ENCODE peak calls at places on chromosomes 4 and X, in eight cellular contexts. One of them, this sample, is unnamed.
A peak's percentile ranks its signal among the peaks of the same experiment; 100 is the strongest.

GRCh38 chr4:113899260-113900177 is 79.9 kb downstream of the ARSJ start:
- DNase-seq in brain microvascular endothelial cell: no peak
- DNase-seq in psoas muscle: no peak
- DNase-seq in esophagus squamous epithelium: no peak
- DNase-seq in thyroid gland: no peak
- DNase-seq in uterus: no peak
- DNase-seq in heart left ventricle: no peak
- DNase-seq in aorta: no peak
- DNase-seq in this sample: peak; percentile 47

GRCh38 chrX:106997611-106998010 is 2.4 kb downstream of the MORC4 start:
- DNase-seq in brain microvascular endothelial cell: no peak
- DNase-seq in psoas muscle: no peak
- DNase-seq in esophagus squamous epithelium: no peak
- DNase-seq in thyroid gland: no peak
- DNase-seq in uterus: no peak
- DNase-seq in heart left ventricle: no peak
- DNase-seq in aorta: no peak
- DNase-seq in this sample: no peak

GRCh38 chr4:8333726-8334460 is 64.3 kb downstream of the HTRA3 start:
- DNase-seq in brain microvascular endothelial cell: no peak
- DNase-seq in psoas muscle: no peak
- DNase-seq in esophagus squamous epithelium: no peak
- DNase-seq in thyroid gland: peak; percentile 55
- DNase-seq in uterus: no peak
- DNase-seq in heart left ventricle: no peak
- DNase-seq in aorta: no peak
- DNase-seq in this sample: no peak

GRCh38 chr4:74623041-74623440 is 171.3 kb downstream of the BTC start:
- DNase-seq in brain microvascular endothelial cell: peak; percentile 64
- DNase-seq in psoas muscle: no peak
- DNase-seq in esophagus squamous epithelium: no peak
- DNase-seq in thyroid gland: no peak
- DNase-seq in uterus: no peak
- DNase-seq in heart left ventricle: no peak
- DNase-seq in aorta: no peak
- DNase-seq in this sample: peak; percentile 13

GRCh38 chr4:14719053-14719452 is 283.2 kb upstream of the CPEB2 start:
- DNase-seq in brain microvascular endothelial cell: peak; percentile 72
- DNase-seq in psoas muscle: no peak
- DNase-seq in esophagus squamous epithelium: no peak
- DNase-seq in thyroid gland: no peak
- DNase-seq in uterus: no peak
- DNase-seq in heart left ventricle: peak; percentile 8
- DNase-seq in aorta: no peak
- DNase-seq in this sample: no peak

GRCh38 chr4:45554423-45554822 is 569.4 kb downstream of the GABRG1 start:
- DNase-seq in brain microvascular endothelial cell: no peak
- DNase-seq in psoas muscle: no peak
- DNase-seq in esophagus squamous epithelium: no peak
- DNase-seq in thyroid gland: no peak
- DNase-seq in uterus: no peak
- DNase-seq in heart left ventricle: no peak
- DNase-seq in aorta: no peak
- DNase-seq in this sample: no peak

GRCh38 chr4:123043013-123043412 is 120.6 kb upstream of the NUDT6 start:
- DNase-seq in brain microvascular endothelial cell: no peak
- DNase-seq in psoas muscle: no peak
- DNase-seq in esophagus squamous epithelium: no peak
- DNase-seq in thyroid gland: no peak
- DNase-seq in uterus: no peak
- DNase-seq in heart left ventricle: no peak
- DNase-seq in aorta: no peak
- DNase-seq in this sample: no peak

GRCh38 chrX:2498781-2499302 is 1.9 kb downstream of the DHRSX start:
- DNase-seq in brain microvascular endothelial cell: peak; percentile 11
- DNase-seq in psoas muscle: no peak
- DNase-seq in esophagus squamous epithelium: no peak
- DNase-seq in thyroid gland: peak; percentile 70
- DNase-seq in uterus: no peak
- DNase-seq in heart left ventricle: no peak
- DNase-seq in aorta: no peak
- DNase-seq in this sample: no peak

GRCh38 chrX:120857240-120857639 is 18.4 kb downstream of the CT47B1 start:
- DNase-seq in brain microvascular endothelial cell: no peak
- DNase-seq in psoas muscle: no peak
- DNase-seq in esophagus squamous epithelium: no peak
- DNase-seq in thyroid gland: no peak
- DNase-seq in uterus: no peak
- DNase-seq in heart left ventricle: no peak
- DNase-seq in aorta: no peak
- DNase-seq in this sample: no peak

GRCh38 chr4:77286906-77287305 is 129.9 kb downstream of the CCNG2 start:
- DNase-seq in brain microvascular endothelial cell: no peak
- DNase-seq in psoas muscle: no peak
- DNase-seq in esophagus squamous epithelium: no peak
- DNase-seq in thyroid gland: no peak
- DNase-seq in uterus: no peak
- DNase-seq in heart left ventricle: no peak
- DNase-seq in aorta: no peak
- DNase-seq in this sample: no peak

GRCh38 chr4:168598191-168598590 is 101.3 kb downstream of the PALLD start:
- DNase-seq in brain microvascular endothelial cell: no peak
- DNase-seq in psoas muscle: no peak
- DNase-seq in esophagus squamous epithelium: no peak
- DNase-seq in thyroid gland: no peak
- DNase-seq in uterus: no peak
- DNase-seq in heart left ventricle: no peak
- DNase-seq in aorta: no peak
- DNase-seq in this sample: no peak

GRCh38 chr4:111283066-111283677 is 660.3 kb upstream of the PITX2 start:
- DNase-seq in brain microvascular endothelial cell: peak; percentile 41
- DNase-seq in psoas muscle: peak; percentile 47
- DNase-seq in esophagus squamous epithelium: no peak
- DNase-seq in thyroid gland: peak; percentile 52
- DNase-seq in uterus: peak; percentile 12
- DNase-seq in heart left ventricle: peak; percentile 24
- DNase-seq in aorta: peak; percentile 78
- DNase-seq in this sample: no peak

GRCh38 chrX:71546879-71547278 is 14.0 kb downstream of the OGT start:
- DNase-seq in brain microvascular endothelial cell: no peak
- DNase-seq in psoas muscle: no peak
- DNase-seq in esophagus squamous epithelium: no peak
- DNase-seq in thyroid gland: no peak
- DNase-seq in uterus: no peak
- DNase-seq in heart left ventricle: no peak
- DNase-seq in aorta: no peak
- DNase-seq in this sample: no peak

GRCh38 chr4:139691-140090 is 15.4 kb downstream of the ZNF718 start:
- DNase-seq in brain microvascular endothelial cell: no peak
- DNase-seq in psoas muscle: no peak
- DNase-seq in esophagus squamous epithelium: no peak
- DNase-seq in thyroid gland: no peak
- DNase-seq in uterus: no peak
- DNase-seq in heart left ventricle: no peak
- DNase-seq in aorta: no peak
- DNase-seq in this sample: no peak

GRCh38 chr4:54104907-54105306 is 4.9 kb downstream of the GSX2 start:
- DNase-seq in brain microvascular endothelial cell: no peak
- DNase-seq in psoas muscle: no peak
- DNase-seq in esophagus squamous epithelium: no peak
- DNase-seq in thyroid gland: no peak
- DNase-seq in uterus: no peak
- DNase-seq in heart left ventricle: no peak
- DNase-seq in aorta: no peak
- DNase-seq in this sample: no peak

GRCh38 chr4:54109226-54110018 is 9.5 kb downstream of the GSX2 start:
- DNase-seq in brain microvascular endothelial cell: no peak
- DNase-seq in psoas muscle: no peak
- DNase-seq in esophagus squamous epithelium: no peak
- DNase-seq in thyroid gland: no peak
- DNase-seq in uterus: no peak
- DNase-seq in heart left ventricle: no peak
- DNase-seq in aorta: no peak
- DNase-seq in this sample: no peak

GRCh38 chr4:54107951-54108740 is 8.2 kb downstream of the GSX2 start:
- DNase-seq in brain microvascular endothelial cell: no peak
- DNase-seq in psoas muscle: no peak
- DNase-seq in esophagus squamous epithelium: no peak
- DNase-seq in thyroid gland: no peak
- DNase-seq in uterus: no peak
- DNase-seq in heart left ventricle: no peak
- DNase-seq in aorta: no peak
- DNase-seq in this sample: no peak

GRCh38 chr4:54110019-54110416 is 10.1 kb downstream of the GSX2 start:
- DNase-seq in brain microvascular endothelial cell: no peak
- DNase-seq in psoas muscle: no peak
- DNase-seq in esophagus squamous epithelium: no peak
- DNase-seq in thyroid gland: no peak
- DNase-seq in uterus: no peak
- DNase-seq in heart left ventricle: no peak
- DNase-seq in aorta: no peak
- DNase-seq in this sample: no peak
- H3K27me3 ChIP-seq in brain microvascular endothelial cell: peaks cover 47% of the 10 kb centered on the region
- H3K27me3 ChIP-seq in psoas muscle: peaks cover 19% of the 10 kb centered on the region
- H3K27me3 ChIP-seq in esophagus squamous epithelium: peaks cover 3% of the 10 kb centered on the region
- H3K27me3 ChIP-seq in thyroid gland: peaks cover 20% of the 10 kb centered on the region
- H3K27me3 ChIP-seq in uterus: peaks cover 14% of the 10 kb centered on the region
- H3K27me3 ChIP-seq in heart left ventricle: peaks cover 87% of the 10 kb centered on the region
- H3K27me3 ChIP-seq in aorta: no peaks in the 10 kb centered on the region
- H3K27me3 ChIP-seq in this sample: peaks cover 48% of the 10 kb centered on the region

DNA sequence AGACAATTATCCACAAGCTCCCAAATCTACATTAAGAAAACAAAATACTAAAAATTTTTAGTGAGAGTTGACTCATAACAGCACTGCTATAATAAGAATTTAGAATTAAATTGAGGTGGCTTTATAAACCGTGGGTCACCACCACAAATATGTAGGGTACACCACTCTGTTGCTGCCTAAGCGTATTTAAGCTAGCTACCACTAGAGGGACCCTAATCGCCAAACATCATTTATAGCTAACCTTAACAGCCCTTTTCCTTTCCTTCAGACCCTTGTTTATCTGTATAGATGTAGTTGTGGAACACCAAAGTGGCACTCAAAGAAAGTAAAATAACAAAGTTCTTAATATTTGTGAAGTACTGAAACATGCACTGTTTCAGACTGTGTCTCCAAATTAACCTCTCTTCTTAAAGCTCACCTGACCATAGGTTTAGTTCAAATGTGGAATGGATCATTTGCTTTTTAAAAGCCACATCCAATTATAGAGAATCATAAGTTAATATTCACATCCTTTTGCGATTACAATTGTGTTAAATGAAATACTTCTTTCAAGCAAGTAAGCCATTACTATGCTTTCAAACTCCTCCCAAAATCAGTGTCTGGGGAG is 95.5 kb upstream of the PTPN13 start:
- DNase-seq in brain microvascular endothelial cell: peak; percentile 53
- DNase-seq in psoas muscle: no peak
- DNase-seq in esophagus squamous epithelium: no peak
- DNase-seq in thyroid gland: no peak
- DNase-seq in uterus: no peak
- DNase-seq in heart left ventricle: no peak
- DNase-seq in aorta: no peak
- DNase-seq in this sample: no peak
- H3K27ac ChIP-seq in brain microvascular endothelial cell: no peak overlapping the region
- H3K27ac ChIP-seq in psoas muscle: no peak overlapping the region
- H3K27ac ChIP-seq in esophagus squamous epithelium: peak overlapping the region; percentile 33
- H3K27ac ChIP-seq in thyroid gland: no peak overlapping the region
- H3K27ac ChIP-seq in uterus: no peak overlapping the region
- H3K27ac ChIP-seq in heart left ventricle: no peak overlapping the region
- H3K27ac ChIP-seq in aorta: no peak overlapping the region
- H3K27ac ChIP-seq in this sample: no peak overlapping the region

GRCh38 chr4:6561706-6562371 is 13.2 kb upstream of the MAN2B2 start:
- DNase-seq in brain microvascular endothelial cell: no peak
- DNase-seq in psoas muscle: no peak
- DNase-seq in esophagus squamous epithelium: no peak
- DNase-seq in thyroid gland: no peak
- DNase-seq in uterus: no peak
- DNase-seq in heart left ventricle: no peak
- DNase-seq in aorta: no peak
- DNase-seq in this sample: no peak

GRCh38 chr4:6557856-6558255 is 17.1 kb upstream of the MAN2B2 start:
- DNase-seq in brain microvascular endothelial cell: no peak
- DNase-seq in psoas muscle: no peak
- DNase-seq in esophagus squamous epithelium: no peak
- DNase-seq in thyroid gland: no peak
- DNase-seq in uterus: no peak
- DNase-seq in heart left ventricle: no peak
- DNase-seq in aorta: no peak
- DNase-seq in this sample: no peak

GRCh38 chr4:6561173-6561516 is 13.8 kb upstream of the MAN2B2 start:
- DNase-seq in brain microvascular endothelial cell: peak; percentile 11
- DNase-seq in psoas muscle: no peak
- DNase-seq in esophagus squamous epithelium: no peak
- DNase-seq in thyroid gland: no peak
- DNase-seq in uterus: no peak
- DNase-seq in heart left ventricle: no peak
- DNase-seq in aorta: no peak
- DNase-seq in this sample: no peak

GRCh38 chr4:6562931-6563901 is 11.8 kb upstream of the MAN2B2 start:
- DNase-seq in brain microvascular endothelial cell: no peak
- DNase-seq in psoas muscle: no peak
- DNase-seq in esophagus squamous epithelium: no peak
- DNase-seq in thyroid gland: peak; percentile 17
- DNase-seq in uterus: no peak
- DNase-seq in heart left ventricle: no peak
- DNase-seq in aorta: no peak
- DNase-seq in this sample: no peak

GRCh38 chr4:6560416-6561172 is 14.4 kb upstream of the MAN2B2 start:
- DNase-seq in brain microvascular endothelial cell: peak; percentile 47
- DNase-seq in psoas muscle: no peak
- DNase-seq in esophagus squamous epithelium: no peak
- DNase-seq in thyroid gland: no peak
- DNase-seq in uterus: no peak
- DNase-seq in heart left ventricle: no peak
- DNase-seq in aorta: no peak
- DNase-seq in this sample: no peak
- H3K27me3 ChIP-seq in brain microvascular endothelial cell: peaks cover 28% of the 10 kb centered on the region
- H3K27me3 ChIP-seq in psoas muscle: peaks cover 23% of the 10 kb centered on the region
- H3K27me3 ChIP-seq in esophagus squamous epithelium: no peaks in the 10 kb centered on the region
- H3K27me3 ChIP-seq in thyroid gland: peaks cover 4% of the 10 kb centered on the region
- H3K27me3 ChIP-seq in uterus: peaks cover 8% of the 10 kb centered on the region
- H3K27me3 ChIP-seq in heart left ventricle: peaks cover 62% of the 10 kb centered on the region
- H3K27me3 ChIP-seq in aorta: no peaks in the 10 kb centered on the region
- H3K27me3 ChIP-seq in this sample: peaks cover 29% of the 10 kb centered on the region

DNA sequence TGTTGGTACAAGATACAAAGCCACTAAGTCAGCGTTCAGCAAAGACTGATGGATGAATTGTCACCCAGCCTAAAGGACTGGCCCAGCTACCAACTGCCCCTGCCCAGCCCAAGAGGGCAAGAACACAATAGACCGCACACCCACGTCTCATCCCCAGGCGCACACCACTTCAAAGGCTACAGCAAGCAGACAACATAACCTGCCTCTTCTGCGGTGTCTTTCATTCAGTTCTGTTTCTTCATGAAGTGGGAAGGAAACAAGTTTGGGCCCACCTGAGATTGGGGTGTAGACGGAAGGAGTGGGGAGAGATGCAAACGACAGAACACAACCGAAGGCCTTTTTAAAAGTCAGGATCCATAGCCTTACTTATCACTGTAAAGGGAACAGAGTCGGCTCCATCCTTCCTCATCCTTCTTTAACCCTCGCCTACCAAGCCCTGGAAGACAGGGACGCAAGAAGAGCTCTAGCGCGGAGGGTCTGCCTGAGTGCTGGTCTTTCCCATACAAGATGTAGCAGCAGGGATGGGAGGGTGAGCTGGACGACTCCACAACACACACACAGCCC is 691 bp downstream of the SCARB2 start:
- DNase-seq in brain microvascular endothelial cell: peak; percentile 12
- DNase-seq in psoas muscle: no peak
- DNase-seq in esophagus squamous epithelium: peak; percentile 23
- DNase-seq in thyroid gland: peak; percentile 22
- DNase-seq in uterus: no peak
- DNase-seq in heart left ventricle: no peak
- DNase-seq in aorta: no peak
- DNase-seq in this sample: peak; percentile 59
- H3K27ac ChIP-seq in brain microvascular endothelial cell: peak overlapping the region; percentile 86
- H3K27ac ChIP-seq in psoas muscle: peak overlapping the region; percentile 97
- H3K27ac ChIP-seq in esophagus squamous epithelium: peak overlapping the region; percentile 98
- H3K27ac ChIP-seq in thyroid gland: peak overlapping the region; percentile 89
- H3K27ac ChIP-seq in uterus: peak overlapping the region; percentile 97
- H3K27ac ChIP-seq in heart left ventricle: peak overlapping the region; percentile 99
- H3K27ac ChIP-seq in aorta: peak overlapping the region; percentile 93
- H3K27ac ChIP-seq in this sample: peak overlapping the region; percentile 74

This sample was measured in CD8-positive, alpha-beta memory T cell.